ENCODE peak calls at places on chromosomes 13 and 19, in eight cellular contexts. One of them, this sample, is unnamed.

GRCh38 chr13:40963927-40964326 is 55.2 kb downstream of the ELF1 start:
- DNase-seq in EL: peak
- DNase-seq in ACHN: peak
- DNase-seq in activated T-cell treated with anti-CD3 and anti-CD28 coated beads for 1 hour: no peak
- DNase-seq in stimulated activated CD8-positive, alpha-beta memory T cell treated with anti-CD3 and anti-CD28 coated beads, Interleukin-15, amount 100 ng/mL, for 48 hours: no peak
- DNase-seq in astrocyte of the hippocampus: peak
- DNase-seq in NCI-H2029 treated with DMSO at 0.1 percent for 48 hours: no peak
- DNase-seq in GM13977: no peak
- DNase-seq in this sample: no peak

GRCh38 chr13:98143601-98144500 is 957 bp downstream of the FARP1 start:
- DNase-seq in EL: peak
- DNase-seq in ACHN: peak
- DNase-seq in activated T-cell treated with anti-CD3 and anti-CD28 coated beads for 1 hour: no peak
- DNase-seq in stimulated activated CD8-positive, alpha-beta memory T cell treated with anti-CD3 and anti-CD28 coated beads, Interleukin-15, amount 100 ng/mL, for 48 hours: no peak
- DNase-seq in astrocyte of the hippocampus: peak
- DNase-seq in NCI-H2029 treated with DMSO at 0.1 percent for 48 hours: no peak
- DNase-seq in GM13977: peak
- DNase-seq in this sample: no peak

GRCh38 chr13:31756346-31756745 is 17.0 kb downstream of the RXFP2 start:
- DNase-seq in EL: peak
- DNase-seq in ACHN: peak
- DNase-seq in activated T-cell treated with anti-CD3 and anti-CD28 coated beads for 1 hour: no peak
- DNase-seq in stimulated activated CD8-positive, alpha-beta memory T cell treated with anti-CD3 and anti-CD28 coated beads, Interleukin-15, amount 100 ng/mL, for 48 hours: no peak
- DNase-seq in astrocyte of the hippocampus: peak
- DNase-seq in NCI-H2029 treated with DMSO at 0.1 percent for 48 hours: no peak
- DNase-seq in GM13977: no peak
- DNase-seq in this sample: no peak

GRCh38 chr13:65656740-65657329 is 1573.3 kb downstream of the PCDH9 start:
- DNase-seq in EL: peak
- DNase-seq in ACHN: peak
- DNase-seq in activated T-cell treated with anti-CD3 and anti-CD28 coated beads for 1 hour: no peak
- DNase-seq in stimulated activated CD8-positive, alpha-beta memory T cell treated with anti-CD3 and anti-CD28 coated beads, Interleukin-15, amount 100 ng/mL, for 48 hours: no peak
- DNase-seq in astrocyte of the hippocampus: peak
- DNase-seq in NCI-H2029 treated with DMSO at 0.1 percent for 48 hours: no peak
- DNase-seq in GM13977: no peak
- DNase-seq in this sample: no peak

GRCh38 chr19:19270749-19271571 is 2.1 kb downstream of the TM6SF2 start:
- DNase-seq in EL: no peak
- DNase-seq in ACHN: no peak
- DNase-seq in activated T-cell treated with anti-CD3 and anti-CD28 coated beads for 1 hour: no peak
- DNase-seq in stimulated activated CD8-positive, alpha-beta memory T cell treated with anti-CD3 and anti-CD28 coated beads, Interleukin-15, amount 100 ng/mL, for 48 hours: no peak
- DNase-seq in astrocyte of the hippocampus: no peak
- DNase-seq in NCI-H2029 treated with DMSO at 0.1 percent for 48 hours: no peak
- DNase-seq in GM13977: peak
- DNase-seq in this sample: no peak

GRCh38 chr13:109416001-109416400 is 370.4 kb downstream of the IRS2 start:
- DNase-seq in EL: no peak
- DNase-seq in ACHN: no peak
- DNase-seq in activated T-cell treated with anti-CD3 and anti-CD28 coated beads for 1 hour: no peak
- DNase-seq in stimulated activated CD8-positive, alpha-beta memory T cell treated with anti-CD3 and anti-CD28 coated beads, Interleukin-15, amount 100 ng/mL, for 48 hours: no peak
- DNase-seq in astrocyte of the hippocampus: no peak
- DNase-seq in NCI-H2029 treated with DMSO at 0.1 percent for 48 hours: no peak
- DNase-seq in GM13977: no peak
- DNase-seq in this sample: no peak

GRCh38 chr19:7152568-7152967 is 83.1 kb downstream of the ZNF557 start:
- DNase-seq in EL: no peak
- DNase-seq in ACHN: no peak
- DNase-seq in activated T-cell treated with anti-CD3 and anti-CD28 coated beads for 1 hour: no peak
- DNase-seq in stimulated activated CD8-positive, alpha-beta memory T cell treated with anti-CD3 and anti-CD28 coated beads, Interleukin-15, amount 100 ng/mL, for 48 hours: no peak
- DNase-seq in astrocyte of the hippocampus: no peak
- DNase-seq in NCI-H2029 treated with DMSO at 0.1 percent for 48 hours: no peak
- DNase-seq in GM13977: no peak
- DNase-seq in this sample: no peak

GRCh38 chr13:48078251-48078656 is 16.6 kb downstream of the MED4 start:
- DNase-seq in EL: no peak
- DNase-seq in ACHN: peak
- DNase-seq in activated T-cell treated with anti-CD3 and anti-CD28 coated beads for 1 hour: no peak
- DNase-seq in stimulated activated CD8-positive, alpha-beta memory T cell treated with anti-CD3 and anti-CD28 coated beads, Interleukin-15, amount 100 ng/mL, for 48 hours: no peak
- DNase-seq in astrocyte of the hippocampus: peak
- DNase-seq in NCI-H2029 treated with DMSO at 0.1 percent for 48 hours: no peak
- DNase-seq in GM13977: peak
- DNase-seq in this sample: peak

GRCh38 chr13:80340643-80341097 is 256 bp downstream of the SPRY2 start:
- DNase-seq in EL: no peak
- DNase-seq in ACHN: peak
- DNase-seq in activated T-cell treated with anti-CD3 and anti-CD28 coated beads for 1 hour: no peak
- DNase-seq in stimulated activated CD8-positive, alpha-beta memory T cell treated with anti-CD3 and anti-CD28 coated beads, Interleukin-15, amount 100 ng/mL, for 48 hours: no peak
- DNase-seq in astrocyte of the hippocampus: no peak
- DNase-seq in NCI-H2029 treated with DMSO at 0.1 percent for 48 hours: no peak
- DNase-seq in GM13977: no peak
- DNase-seq in this sample: no peak

GRCh38 chr19:15251749-15252397 is 19.6 kb upstream of the EPHX3 start:
- DNase-seq in EL: peak
- DNase-seq in ACHN: peak
- DNase-seq in activated T-cell treated with anti-CD3 and anti-CD28 coated beads for 1 hour: no peak
- DNase-seq in stimulated activated CD8-positive, alpha-beta memory T cell treated with anti-CD3 and anti-CD28 coated beads, Interleukin-15, amount 100 ng/mL, for 48 hours: no peak
- DNase-seq in astrocyte of the hippocampus: peak
- DNase-seq in NCI-H2029 treated with DMSO at 0.1 percent for 48 hours: no peak
- DNase-seq in GM13977: no peak
- DNase-seq in this sample: no peak

GRCh38 chr13:60970736-60971135 is 444.9 kb downstream of the PCDH20 start:
- DNase-seq in EL: no peak
- DNase-seq in ACHN: no peak
- DNase-seq in activated T-cell treated with anti-CD3 and anti-CD28 coated beads for 1 hour: no peak
- DNase-seq in stimulated activated CD8-positive, alpha-beta memory T cell treated with anti-CD3 and anti-CD28 coated beads, Interleukin-15, amount 100 ng/mL, for 48 hours: no peak
- DNase-seq in astrocyte of the hippocampus: no peak
- DNase-seq in NCI-H2029 treated with DMSO at 0.1 percent for 48 hours: no peak
- DNase-seq in GM13977: no peak
- DNase-seq in this sample: no peak

GRCh38 chr13:100491164-100491847 is 97.3 kb downstream of the GGACT start:
- DNase-seq in EL: no peak
- DNase-seq in ACHN: no peak
- DNase-seq in activated T-cell treated with anti-CD3 and anti-CD28 coated beads for 1 hour: no peak
- DNase-seq in stimulated activated CD8-positive, alpha-beta memory T cell treated with anti-CD3 and anti-CD28 coated beads, Interleukin-15, amount 100 ng/mL, for 48 hours: no peak
- DNase-seq in astrocyte of the hippocampus: peak
- DNase-seq in NCI-H2029 treated with DMSO at 0.1 percent for 48 hours: no peak
- DNase-seq in GM13977: no peak
- DNase-seq in this sample: no peak

GRCh38 chr13:20570540-20570939 is 3.6 kb downstream of the IFT88 start:
- DNase-seq in EL: peak
- DNase-seq in ACHN: no peak
- DNase-seq in activated T-cell treated with anti-CD3 and anti-CD28 coated beads for 1 hour: no peak
- DNase-seq in stimulated activated CD8-positive, alpha-beta memory T cell treated with anti-CD3 and anti-CD28 coated beads, Interleukin-15, amount 100 ng/mL, for 48 hours: no peak
- DNase-seq in astrocyte of the hippocampus: no peak
- DNase-seq in NCI-H2029 treated with DMSO at 0.1 percent for 48 hours: no peak
- DNase-seq in GM13977: no peak
- DNase-seq in this sample: no peak

GRCh38 chr19:7507884-7508283 is 8.0 kb upstream of the ZNF358 start:
- DNase-seq in EL: peak
- DNase-seq in ACHN: peak
- DNase-seq in activated T-cell treated with anti-CD3 and anti-CD28 coated beads for 1 hour: no peak
- DNase-seq in stimulated activated CD8-positive, alpha-beta memory T cell treated with anti-CD3 and anti-CD28 coated beads, Interleukin-15, amount 100 ng/mL, for 48 hours: no peak
- DNase-seq in astrocyte of the hippocampus: peak
- DNase-seq in NCI-H2029 treated with DMSO at 0.1 percent for 48 hours: peak
- DNase-seq in GM13977: no peak
- DNase-seq in this sample: peak

GRCh38 chr19:45475537-45476348 is 7.9 kb downstream of the FOSB start:
- DNase-seq in EL: no peak
- DNase-seq in ACHN: no peak
- DNase-seq in activated T-cell treated with anti-CD3 and anti-CD28 coated beads for 1 hour: no peak
- DNase-seq in stimulated activated CD8-positive, alpha-beta memory T cell treated with anti-CD3 and anti-CD28 coated beads, Interleukin-15, amount 100 ng/mL, for 48 hours: no peak
- DNase-seq in astrocyte of the hippocampus: peak
- DNase-seq in NCI-H2029 treated with DMSO at 0.1 percent for 48 hours: no peak
- DNase-seq in GM13977: no peak
- DNase-seq in this sample: no peak

GRCh38 chr13:48334534-48335127 is 31.1 kb downstream of the RB1 start:
- DNase-seq in EL: peak
- DNase-seq in ACHN: peak
- DNase-seq in activated T-cell treated with anti-CD3 and anti-CD28 coated beads for 1 hour: no peak
- DNase-seq in stimulated activated CD8-positive, alpha-beta memory T cell treated with anti-CD3 and anti-CD28 coated beads, Interleukin-15, amount 100 ng/mL, for 48 hours: no peak
- DNase-seq in astrocyte of the hippocampus: peak
- DNase-seq in NCI-H2029 treated with DMSO at 0.1 percent for 48 hours: no peak
- DNase-seq in GM13977: peak
- DNase-seq in this sample: no peak

GRCh38 chr13:114101325-114101821 is 31.1 kb downstream of the RASA3 start:
- DNase-seq in EL: no peak
- DNase-seq in ACHN: no peak
- DNase-seq in activated T-cell treated with anti-CD3 and anti-CD28 coated beads for 1 hour: no peak
- DNase-seq in stimulated activated CD8-positive, alpha-beta memory T cell treated with anti-CD3 and anti-CD28 coated beads, Interleukin-15, amount 100 ng/mL, for 48 hours: no peak
- DNase-seq in astrocyte of the hippocampus: no peak
- DNase-seq in NCI-H2029 treated with DMSO at 0.1 percent for 48 hours: no peak
- DNase-seq in GM13977: no peak
- DNase-seq in this sample: no peak

GRCh38 chr13:94480672-94481145 is 1.2 kb upstream of the DCT start:
- DNase-seq in EL: no peak
- DNase-seq in ACHN: no peak
- DNase-seq in activated T-cell treated with anti-CD3 and anti-CD28 coated beads for 1 hour: no peak
- DNase-seq in stimulated activated CD8-positive, alpha-beta memory T cell treated with anti-CD3 and anti-CD28 coated beads, Interleukin-15, amount 100 ng/mL, for 48 hours: no peak
- DNase-seq in astrocyte of the hippocampus: peak
- DNase-seq in NCI-H2029 treated with DMSO at 0.1 percent for 48 hours: no peak
- DNase-seq in GM13977: no peak
- DNase-seq in this sample: no peak

GRCh38 chr19:45003485-45003884 is 2.2 kb downstream of the RELB start:
- DNase-seq in EL: no peak
- DNase-seq in ACHN: no peak
- DNase-seq in activated T-cell treated with anti-CD3 and anti-CD28 coated beads for 1 hour: no peak
- DNase-seq in stimulated activated CD8-positive, alpha-beta memory T cell treated with anti-CD3 and anti-CD28 coated beads, Interleukin-15, amount 100 ng/mL, for 48 hours: no peak
- DNase-seq in astrocyte of the hippocampus: no peak
- DNase-seq in NCI-H2029 treated with DMSO at 0.1 percent for 48 hours: no peak
- DNase-seq in GM13977: no peak
- DNase-seq in this sample: no peak

GRCh38 chr13:78420814-78421213 is 182.5 kb downstream of the POU4F1 start:
- DNase-seq in EL: no peak
- DNase-seq in ACHN: no peak
- DNase-seq in activated T-cell treated with anti-CD3 and anti-CD28 coated beads for 1 hour: no peak
- DNase-seq in stimulated activated CD8-positive, alpha-beta memory T cell treated with anti-CD3 and anti-CD28 coated beads, Interleukin-15, amount 100 ng/mL, for 48 hours: no peak
- DNase-seq in astrocyte of the hippocampus: no peak
- DNase-seq in NCI-H2029 treated with DMSO at 0.1 percent for 48 hours: no peak
- DNase-seq in GM13977: peak
- DNase-seq in this sample: peak

GRCh38 chr13:80151016-80151415 is 189.9 kb downstream of the SPRY2 start:
- DNase-seq in EL: no peak
- DNase-seq in ACHN: no peak
- DNase-seq in activated T-cell treated with anti-CD3 and anti-CD28 coated beads for 1 hour: no peak
- DNase-seq in stimulated activated CD8-positive, alpha-beta memory T cell treated with anti-CD3 and anti-CD28 coated beads, Interleukin-15, amount 100 ng/mL, for 48 hours: no peak
- DNase-seq in astrocyte of the hippocampus: no peak
- DNase-seq in NCI-H2029 treated with DMSO at 0.1 percent for 48 hours: no peak
- DNase-seq in GM13977: no peak
- DNase-seq in this sample: no peak

GRCh38 chr13:35475131-35475959 is 1.1 kb downstream of the MAB21L1 start:
- DNase-seq in EL: peak
- DNase-seq in ACHN: peak
- DNase-seq in activated T-cell treated with anti-CD3 and anti-CD28 coated beads for 1 hour: no peak
- DNase-seq in stimulated activated CD8-positive, alpha-beta memory T cell treated with anti-CD3 and anti-CD28 coated beads, Interleukin-15, amount 100 ng/mL, for 48 hours: no peak
- DNase-seq in astrocyte of the hippocampus: peak
- DNase-seq in NCI-H2029 treated with DMSO at 0.1 percent for 48 hours: no peak
- DNase-seq in GM13977: peak
- DNase-seq in this sample: no peak

GRCh38 chr13:76879211-76879875 is 6.9 kb downstream of the KCTD12 start:
- DNase-seq in EL: peak
- DNase-seq in ACHN: no peak
- DNase-seq in activated T-cell treated with anti-CD3 and anti-CD28 coated beads for 1 hour: peak
- DNase-seq in stimulated activated CD8-positive, alpha-beta memory T cell treated with anti-CD3 and anti-CD28 coated beads, Interleukin-15, amount 100 ng/mL, for 48 hours: peak
- DNase-seq in astrocyte of the hippocampus: peak
- DNase-seq in NCI-H2029 treated with DMSO at 0.1 percent for 48 hours: no peak
- DNase-seq in GM13977: peak
- DNase-seq in this sample: peak

GRCh38 chr13:34256236-34256635 is 438.3 kb downstream of the RFC3 start:
- DNase-seq in EL: no peak
- DNase-seq in ACHN: no peak
- DNase-seq in activated T-cell treated with anti-CD3 and anti-CD28 coated beads for 1 hour: no peak
- DNase-seq in stimulated activated CD8-positive, alpha-beta memory T cell treated with anti-CD3 and anti-CD28 coated beads, Interleukin-15, amount 100 ng/mL, for 48 hours: no peak
- DNase-seq in astrocyte of the hippocampus: no peak
- DNase-seq in NCI-H2029 treated with DMSO at 0.1 percent for 48 hours: no peak
- DNase-seq in GM13977: no peak
- DNase-seq in this sample: no peak

GRCh38 chr13:52677823-52678222 is 25.2 kb downstream of the SUGT1 start:
- DNase-seq in EL: no peak
- DNase-seq in ACHN: no peak
- DNase-seq in activated T-cell treated with anti-CD3 and anti-CD28 coated beads for 1 hour: no peak
- DNase-seq in stimulated activated CD8-positive, alpha-beta memory T cell treated with anti-CD3 and anti-CD28 coated beads, Interleukin-15, amount 100 ng/mL, for 48 hours: no peak
- DNase-seq in astrocyte of the hippocampus: no peak
- DNase-seq in NCI-H2029 treated with DMSO at 0.1 percent for 48 hours: no peak
- DNase-seq in GM13977: no peak
- DNase-seq in this sample: no peak

GRCh38 chr19:49453757-49454248 is 778 bp downstream of the ALDH16A1 start:
- DNase-seq in EL: no peak
- DNase-seq in ACHN: no peak
- DNase-seq in activated T-cell treated with anti-CD3 and anti-CD28 coated beads for 1 hour: no peak
- DNase-seq in stimulated activated CD8-positive, alpha-beta memory T cell treated with anti-CD3 and anti-CD28 coated beads, Interleukin-15, amount 100 ng/mL, for 48 hours: no peak
- DNase-seq in astrocyte of the hippocampus: no peak
- DNase-seq in NCI-H2029 treated with DMSO at 0.1 percent for 48 hours: no peak
- DNase-seq in GM13977: peak
- DNase-seq in this sample: no peak

GRCh38 chr13:75405976-75406703 is 75.8 kb downstream of the TBC1D4 start:
- DNase-seq in EL: no peak
- DNase-seq in ACHN: no peak
- DNase-seq in activated T-cell treated with anti-CD3 and anti-CD28 coated beads for 1 hour: no peak
- DNase-seq in stimulated activated CD8-positive, alpha-beta memory T cell treated with anti-CD3 and anti-CD28 coated beads, Interleukin-15, amount 100 ng/mL, for 48 hours: no peak
- DNase-seq in astrocyte of the hippocampus: peak
- DNase-seq in NCI-H2029 treated with DMSO at 0.1 percent for 48 hours: no peak
- DNase-seq in GM13977: no peak
- DNase-seq in this sample: no peak

GRCh38 chr13:25709088-25709487 is 337.3 kb downstream of the ATP8A2 start:
- DNase-seq in EL: no peak
- DNase-seq in ACHN: no peak
- DNase-seq in activated T-cell treated with anti-CD3 and anti-CD28 coated beads for 1 hour: no peak
- DNase-seq in stimulated activated CD8-positive, alpha-beta memory T cell treated with anti-CD3 and anti-CD28 coated beads, Interleukin-15, amount 100 ng/mL, for 48 hours: no peak
- DNase-seq in astrocyte of the hippocampus: no peak
- DNase-seq in NCI-H2029 treated with DMSO at 0.1 percent for 48 hours: no peak
- DNase-seq in GM13977: no peak
- DNase-seq in this sample: no peak

GRCh38 chr13:65882810-65883209 is 1347.3 kb downstream of the PCDH9 start:
- DNase-seq in EL: no peak
- DNase-seq in ACHN: no peak
- DNase-seq in activated T-cell treated with anti-CD3 and anti-CD28 coated beads for 1 hour: no peak
- DNase-seq in stimulated activated CD8-positive, alpha-beta memory T cell treated with anti-CD3 and anti-CD28 coated beads, Interleukin-15, amount 100 ng/mL, for 48 hours: no peak
- DNase-seq in astrocyte of the hippocampus: no peak
- DNase-seq in NCI-H2029 treated with DMSO at 0.1 percent for 48 hours: no peak
- DNase-seq in GM13977: no peak
- DNase-seq in this sample: no peak

GRCh38 chr13:87234981-87235380 is 436.2 kb upstream of the SLITRK5 start:
- DNase-seq in EL: no peak
- DNase-seq in ACHN: no peak
- DNase-seq in activated T-cell treated with anti-CD3 and anti-CD28 coated beads for 1 hour: no peak
- DNase-seq in stimulated activated CD8-positive, alpha-beta memory T cell treated with anti-CD3 and anti-CD28 coated beads, Interleukin-15, amount 100 ng/mL, for 48 hours: no peak
- DNase-seq in astrocyte of the hippocampus: peak
- DNase-seq in NCI-H2029 treated with DMSO at 0.1 percent for 48 hours: no peak
- DNase-seq in GM13977: no peak
- DNase-seq in this sample: no peak

GRCh38 chr19:4361152-4362037 is 18.0 kb downstream of the MPND start:
- DNase-seq in EL: no peak
- DNase-seq in ACHN: no peak
- DNase-seq in activated T-cell treated with anti-CD3 and anti-CD28 coated beads for 1 hour: no peak
- DNase-seq in stimulated activated CD8-positive, alpha-beta memory T cell treated with anti-CD3 and anti-CD28 coated beads, Interleukin-15, amount 100 ng/mL, for 48 hours: no peak
- DNase-seq in astrocyte of the hippocampus: peak
- DNase-seq in NCI-H2029 treated with DMSO at 0.1 percent for 48 hours: no peak
- DNase-seq in GM13977: no peak
- DNase-seq in this sample: peak

GRCh38 chr19:13215572-13216380 is 65.6 kb downstream of the IER2 start:
- DNase-seq in EL: no peak
- DNase-seq in ACHN: peak
- DNase-seq in activated T-cell treated with anti-CD3 and anti-CD28 coated beads for 1 hour: no peak
- DNase-seq in stimulated activated CD8-positive, alpha-beta memory T cell treated with anti-CD3 and anti-CD28 coated beads, Interleukin-15, amount 100 ng/mL, for 48 hours: no peak
- DNase-seq in astrocyte of the hippocampus: peak
- DNase-seq in NCI-H2029 treated with DMSO at 0.1 percent for 48 hours: no peak
- DNase-seq in GM13977: no peak
- DNase-seq in this sample: peak

GRCh38 chr13:97004096-97004876 is 10.0 kb upstream of the OXGR1 start:
- DNase-seq in EL: peak
- DNase-seq in ACHN: no peak
- DNase-seq in activated T-cell treated with anti-CD3 and anti-CD28 coated beads for 1 hour: no peak
- DNase-seq in stimulated activated CD8-positive, alpha-beta memory T cell treated with anti-CD3 and anti-CD28 coated beads, Interleukin-15, amount 100 ng/mL, for 48 hours: no peak
- DNase-seq in astrocyte of the hippocampus: peak
- DNase-seq in NCI-H2029 treated with DMSO at 0.1 percent for 48 hours: no peak
- DNase-seq in GM13977: no peak
- DNase-seq in this sample: no peak

GRCh38 chr13:29545988-29546387 is 49.5 kb downstream of the SLC7A1 start:
- DNase-seq in EL: no peak
- DNase-seq in ACHN: no peak
- DNase-seq in activated T-cell treated with anti-CD3 and anti-CD28 coated beads for 1 hour: no peak
- DNase-seq in stimulated activated CD8-positive, alpha-beta memory T cell treated with anti-CD3 and anti-CD28 coated beads, Interleukin-15, amount 100 ng/mL, for 48 hours: no peak
- DNase-seq in astrocyte of the hippocampus: no peak
- DNase-seq in NCI-H2029 treated with DMSO at 0.1 percent for 48 hours: no peak
- DNase-seq in GM13977: no peak
- DNase-seq in this sample: no peak